ENCODE peak calls at places on chromosomes 5 and 9, in seven cellular contexts. B, I, K, L, S, P and H are unnamed samples. For H3K27me3, the result is how much of the 10 kb centered on the place peaks cover.

GRCh38 chr5:76283670-76284069 is 119.4 kb upstream of the IQGAP2 start:
- DNase-seq in K (no peak), P (no peak), B (no peak), L (no peak), I (no peak), S (no peak), H (no peak)

GRCh38 chr9:2634158-2634557 is 12.6 kb downstream of the VLDLR start:
- DNase-seq in B (no peak), K (peak), P (no peak), L (no peak), S (no peak), I (no peak), H (no peak)

GRCh38 chr5:44565872-44566271 is 176.7 kb upstream of the FGF10 start:
- DNase-seq in K (no peak), B (no peak), S (no peak), I (no peak), L (no peak), P (no peak), H (no peak)

GRCh38 chr5:32276173-32276853 is 36.4 kb downstream of the MTMR12 start:
- DNase-seq in B (no peak), I (no peak), S (no peak), P (peak), L (peak), K (no peak), H (no peak)

GRCh38 chr9:136950656-136951030 is 1.4 kb upstream of the LCN12 start:
- DNase-seq in S (no peak), L (no peak), I (no peak), P (no peak), K (peak), B (peak), H (no peak)

GRCh38 chr5:64790210-64790609 is 21.5 kb downstream of the CWC27 start:
- DNase-seq in K (no peak), B (no peak), S (no peak), I (no peak), P (peak), L (no peak), H (no peak)

GRCh38 chr9:92610470-92611420 is 59.2 kb downstream of the IPPK start:
- DNase-seq in S (no peak), B (peak), P (no peak), K (no peak), L (no peak), I (no peak), H (no peak)

GRCh38 chr9:98993570-98993945 is 49.9 kb downstream of the COL15A1 start:
- DNase-seq in P (no peak), L (no peak), S (peak), K (peak), B (no peak), I (no peak), H (no peak)

GRCh38 chr9:133739408-133740280 is 1.5 kb upstream of the SARDH start:
- DNase-seq in L (no peak), B (peak), K (no peak), I (no peak), P (no peak), S (no peak), H (no peak)

GRCh38 chr9:136201174-136201573 is 3.8 kb downstream of the LHX3 start:
- DNase-seq in K (no peak), I (no peak), B (peak), P (no peak), L (no peak), S (no peak), H (no peak)

GRCh38 chr5:92378961-92379611 is 996.0 kb upstream of the ARRDC3 start:
- DNase-seq in S (no peak), K (no peak), B (peak), L (no peak), P (peak), I (no peak), H (no peak)

GRCh38 chr9:35095175-35095574 is 1.2 kb downstream of the PIGO start:
- DNase-seq in B (no peak), I (no peak), K (no peak), L (no peak), P (no peak), S (no peak), H (no peak)

GRCh38 chr9:120109242-120109641 is 470.7 kb downstream of the CDK5RAP2 start:
- DNase-seq in I (no peak), S (no peak), P (no peak), K (no peak), B (no peak), L (peak), H (no peak)

GRCh38 chr9:136971746-136972145 is 5.6 kb upstream of the PTGDS start:
- DNase-seq in I (no peak), B (peak), L (no peak), K (no peak), S (no peak), P (no peak), H (no peak)

GRCh38 chr9:86946712-86947145 is 577 bp downstream of the GAS1 start:
- DNase-seq in P (peak), I (no peak), S (peak), K (no peak), B (no peak), L (no peak), H (no peak)

GRCh38 chr5:132261881-132262845 is 4.7 kb downstream of the PDLIM4 start:
- DNase-seq in L (no peak), I (no peak), K (no peak), S (no peak), P (no peak), B (no peak), H (no peak)

GRCh38 chr5:118762291-118762690 is 226.1 kb downstream of the DTWD2 start:
- DNase-seq in P (no peak), K (no peak), L (no peak), I (no peak), S (no peak), B (no peak), H (no peak)

GRCh38 chr9:98383758-98384157 is 128.3 kb upstream of the TBC1D2 start:
- DNase-seq in S (peak), K (no peak), L (no peak), I (no peak), B (no peak), P (no peak), H (no peak)

GRCh38 chr5:107576155-107576554 is 94.6 kb downstream of the EFNA5 start:
- DNase-seq in K (no peak), S (no peak), I (no peak), B (no peak), P (no peak), L (no peak), H (no peak)

GRCh38 chr9:137672907-137673791 is 54.3 kb downstream of the EHMT1 start:
- DNase-seq in P (peak), L (no peak), S (peak), B (no peak), I (no peak), K (peak), H (no peak)

GRCh38 chr5:118984602-118985001 is 3.7 kb downstream of the DTWD2 start:
- DNase-seq in L (no peak), K (no peak), S (no peak), I (no peak), P (peak), B (no peak), H (no peak)

GRCh38 chr5:106288977-106289376 is 1381.8 kb downstream of the EFNA5 start:
- DNase-seq in B (no peak), L (no peak), K (no peak), P (peak), S (no peak), I (no peak), H (no peak)

GRCh38 chr5:65142511-65143011 is 339.2 kb downstream of the ADAMTS6 start:
- DNase-seq in K (no peak), B (no peak), I (no peak), S (peak), L (peak), P (peak), H (no peak)

GRCh38 chr5:136308396-136308795 is 56.9 kb downstream of the TRPC7 start:
- DNase-seq in K (peak), P (no peak), B (no peak), S (no peak), L (no peak), I (no peak), H (no peak)

GRCh38 chr9:93874242-93874641 is 80.9 kb downstream of the BARX1 start:
- DNase-seq in I (no peak), K (no peak), L (no peak), P (no peak), S (no peak), B (no peak), H (no peak)

GRCh38 chr9:15982182-15982581 is 429.3 kb downstream of the CCDC171 start:
- DNase-seq in K (no peak), P (no peak), I (no peak), S (no peak), L (no peak), B (no peak), H (no peak)

GRCh38 chr9:99181621-99182020 is 40.1 kb downstream of the ALG2 start:
- DNase-seq in I (no peak), P (peak), B (no peak), L (no peak), S (peak), K (no peak), H (no peak)

GRCh38 chr9:76137941-76138340 is 247.5 kb downstream of the PCSK5 start:
- DNase-seq in P (no peak), K (no peak), B (no peak), I (no peak), L (no peak), S (no peak), H (no peak)

GRCh38 chr9:110069326-110070248 is 138.4 kb downstream of the C9orf152 start:
- DNase-seq in P (peak), I (no peak), L (no peak), S (peak), K (peak), B (no peak), H (no peak)

GRCh38 chr5:10018670-10019069 is 231.0 kb downstream of the ATPSCKMT start:
- DNase-seq in K (no peak), S (peak), P (peak), L (no peak), B (no peak), I (no peak), H (no peak)

GRCh38 chr9:106621299-106621920 is 241.6 kb upstream of the ZNF462 start:
- DNase-seq in I (no peak), B (no peak), K (no peak), P (peak), S (no peak), L (peak), H (no peak)

GRCh38 chr9:83067579-83067978 is 4.6 kb upstream of the RASEF start:
- DNase-seq in S (no peak), P (no peak), L (no peak), B (no peak), K (no peak), I (no peak), H (no peak)

GRCh38 chr9:109310486-109310901 is 10.4 kb downstream of the EPB41L4B start:
- DNase-seq in S (peak), L (no peak), K (no peak), I (no peak), P (peak), B (no peak), H (no peak)

GRCh38 chr9:131503626-131504465 is 1.1 kb downstream of the POMT1 start:
- DNase-seq in S (no peak), P (peak), I (no peak), B (no peak), K (no peak), L (peak), H (no peak)

GRCh38 chr9:90838761-90839160 is 37.1 kb downstream of the SYK start:
- DNase-seq in L (no peak), K (no peak), I (no peak), P (no peak), S (no peak), B (no peak), H (no peak)

GRCh38 chr9:93904649-93905472 is 50.3 kb downstream of the BARX1 start:
- DNase-seq in S (no peak), K (no peak), B (no peak), I (no peak), P (no peak), L (no peak), H (no peak)

GRCh38 chr5:168409601-168410458 is 76.4 kb upstream of the RARS1 start:
- DNase-seq in S (peak), B (no peak), I (no peak), K (no peak), L (no peak), P (peak), H (no peak)

GRCh38 chr5:41636605-41637004 is 126.2 kb upstream of the PLCXD3 start:
- DNase-seq in L (no peak), P (peak), K (no peak), I (no peak), S (peak), B (no peak), H (no peak)

GRCh38 chr9:74770508-74771261 is 117.0 kb downstream of the TRPM6 start:
- DNase-seq in L (peak), I (no peak), K (peak), S (peak), B (peak), P (no peak), H (no peak)

GRCh38 chr5:34680896-34681295 is 24.8 kb downstream of the RAI14 start:
- DNase-seq in P (no peak), I (no peak), B (no peak), S (no peak), K (no peak), L (no peak), H (no peak)
- H3K27ac ChIP-seq in P (no peak), I (no peak), B (peak), S (peak), K (no peak), L (no peak), H (no peak)

GRCh38 chr9:19269582-19269981 is 39.1 kb downstream of the DENND4C start:
- DNase-seq in K (no peak), B (no peak), I (no peak), P (no peak), S (peak), L (no peak), H (no peak)

GRCh38 chr9:19271081-19271480 is 40.6 kb downstream of the DENND4C start:
- DNase-seq in L (no peak), S (no peak), B (no peak), K (no peak), P (no peak), I (no peak), H (no peak)

DNA sequence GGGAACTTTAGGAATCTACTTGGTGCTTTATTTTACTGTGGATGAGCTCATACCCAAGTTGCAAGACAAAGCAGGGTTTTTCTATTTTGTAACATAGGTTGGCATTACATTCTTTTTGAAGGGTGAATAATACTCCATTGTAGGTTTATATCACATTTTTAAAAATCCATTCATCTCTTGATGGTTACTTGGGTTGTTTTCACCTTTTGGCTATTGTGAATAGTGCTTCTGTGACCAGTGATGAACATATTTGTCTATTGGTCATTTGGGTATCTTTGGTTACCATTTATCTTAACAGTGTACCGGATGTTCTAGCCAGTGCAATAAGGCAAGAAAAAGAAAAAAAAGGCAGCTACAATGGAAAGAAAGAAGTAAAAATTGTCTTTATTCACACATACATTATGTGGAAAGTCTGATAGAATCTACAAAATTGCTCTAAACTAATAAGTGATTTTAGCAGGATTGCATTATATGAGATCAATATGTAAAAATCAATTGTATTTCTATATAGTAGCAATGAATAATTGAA is 40.0 kb downstream of the DENND4C start:
- DNase-seq in L (no peak), S (no peak), I (no peak), K (no peak), B (no peak), P (no peak), H (no peak)
- H3K27me3 ChIP-seq in L (under half), S (under half), I (under half), K (under half), B (under half), P (under half), H (under half)

GRCh38 chr5:34841816-34842215 is 2.9 kb downstream of the TTC23L start:
- DNase-seq in L (no peak), S (no peak), I (no peak), P (no peak), K (no peak), B (no peak), H (no peak)

GRCh38 chr5:34835664-34836063 is 3.3 kb upstream of the TTC23L start:
- DNase-seq in L (no peak), K (no peak), S (no peak), B (no peak), I (no peak), P (no peak), H (no peak)

GRCh38 chr5:34842554-34842953 is 3.6 kb downstream of the TTC23L start:
- DNase-seq in P (no peak), L (no peak), B (no peak), I (no peak), S (no peak), K (no peak), H (no peak)

GRCh38 chr5:34834794-34835089 is 4.2 kb upstream of the TTC23L start:
- DNase-seq in S (no peak), I (no peak), B (no peak), K (no peak), L (no peak), P (no peak), H (no peak)

GRCh38 chr5:34838785-34839714 is at the start of gene TTC23L:
- DNase-seq in L (peak), S (peak), P (peak), K (peak), I (peak), B (peak), H (peak)
- TF ChIP-seq CTCF in L (no peak), S (no peak), P (no peak), K (no peak), I (no peak), B (no peak), H (no peak)

DNA sequence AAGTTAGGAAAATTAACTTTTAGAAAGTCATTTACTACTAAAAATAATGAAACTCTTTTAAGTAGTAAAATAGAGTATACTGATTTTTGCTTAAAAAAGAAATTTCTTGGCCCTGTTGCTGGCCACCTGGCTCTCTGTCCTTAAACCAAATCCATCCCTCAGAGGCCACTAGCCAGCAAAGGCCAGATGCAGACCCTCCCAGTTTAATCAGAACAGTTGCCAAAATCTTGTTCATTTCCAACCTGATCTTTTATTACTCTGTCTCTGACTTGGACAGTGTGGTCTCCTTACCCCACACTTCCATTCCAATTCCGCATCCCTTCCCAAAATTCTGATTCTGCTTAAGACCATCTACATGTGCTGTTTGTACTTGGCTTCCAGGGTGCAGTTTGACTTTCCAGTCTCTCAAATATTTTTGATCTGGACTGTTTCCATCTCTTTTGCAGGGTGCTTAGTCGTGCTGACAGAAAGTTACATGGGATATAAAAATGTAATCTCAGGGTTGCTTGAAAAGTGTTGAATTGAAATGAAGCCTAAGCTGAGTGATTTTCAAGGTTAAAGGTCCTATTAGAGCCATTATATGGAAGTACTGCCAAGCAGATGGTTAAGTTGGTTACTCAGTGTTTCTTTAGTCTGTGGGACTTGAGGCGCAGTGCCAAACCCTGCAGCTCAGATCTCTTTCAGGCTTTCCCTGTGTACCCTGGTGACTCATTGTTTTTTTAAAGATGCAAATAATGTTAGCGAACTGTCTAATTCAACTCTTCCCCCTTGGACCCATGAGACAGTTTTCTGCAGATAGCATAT is 18.4 kb upstream of the DCP2 start:
- DNase-seq in P (peak), S (peak), L (no peak), I (no peak), B (no peak), K (peak), H (no peak)
- H3K27ac ChIP-seq in P (no peak), S (peak), L (no peak), I (no peak), B (peak), K (no peak), H (peak)

GRCh38 chr5:129836321-129836720 is 67.9 kb upstream of the CHSY3 start:
- DNase-seq in L (no peak), I (no peak), P (no peak), K (no peak), B (no peak), S (no peak), H (no peak)
- H3K27me3 ChIP-seq in L (under half), I (under half), P (under half), K (under half), B (under half), S (under half), H (under half)